ENCODE peak calls at places on chromosomes 12 and 14, in nine cellular contexts. C, U, D, E, Q, L, H, S and Y are unnamed samples.

GRCh38 chr12:122022393-122023338 is 982 bp downstream of the BCL7A start:
- DNase-seq in Q (peak; percentile 57), S (peak; percentile 29), U (peak; percentile 26), E (no peak), C (peak; percentile 15), H (peak; percentile 48), D (no peak), L (peak; percentile 50), Y (no peak)

GRCh38 chr12:30792648-30793499 is 38.1 kb upstream of the CAPRIN2 start:
- DNase-seq in D (no peak), U (peak; percentile 75), Q (no peak), C (no peak), L (no peak), H (peak; percentile 62), E (no peak), S (no peak), Y (no peak)

GRCh38 chr12:16165506-16165905 is 112.0 kb downstream of the SLC15A5 start:
- DNase-seq in E (peak; percentile 13), L (peak; percentile 39), S (peak; percentile 16), C (peak; percentile 63), Q (peak; percentile 40), H (peak; percentile 54), U (peak; percentile 61), D (no peak), Y (no peak)

GRCh38 chr14:39097159-39097558 is 5.9 kb downstream of the SEC23A start:
- DNase-seq in U (no peak), Q (no peak), H (peak; percentile 36), C (no peak), E (no peak), D (no peak), S (no peak), L (no peak), Y (no peak)

GRCh38 chr12:122422769-122423257 is 344 bp upstream of the CLIP1 start:
- DNase-seq in S (peak; percentile 59), L (peak; percentile 57), C (peak; percentile 56), Q (no peak), H (peak; percentile 81), U (no peak), D (peak; percentile 7), E (peak; percentile 68), Y (peak; percentile 56)

GRCh38 chr12:124621296-124621660 is 53.9 kb upstream of the NCOR2 start:
- DNase-seq in S (no peak), C (no peak), L (peak; percentile 70), Q (no peak), U (no peak), H (no peak), D (no peak), E (no peak), Y (no peak)

GRCh38 chr14:54503476-54503875 is 6.2 kb upstream of the CGRRF1 start:
- DNase-seq in D (no peak), C (peak; percentile 35), L (no peak), E (peak; percentile 21), Q (no peak), S (no peak), U (no peak), H (peak; percentile 66), Y (no peak)

GRCh38 chr12:101566318-101566717 is 28.5 kb upstream of the MYBPC1 start:
- DNase-seq in C (no peak), Q (no peak), U (peak; percentile 25), H (no peak), L (peak; percentile 83), D (no peak), E (peak; percentile 36), S (no peak), Y (no peak)

GRCh38 chr12:12983420-12984035 is 16.5 kb downstream of the HEBP1 start:
- DNase-seq in L (no peak), C (peak; percentile 54), Q (peak; percentile 50), H (peak; percentile 72), S (peak; percentile 56), D (no peak), U (peak; percentile 62), E (no peak), Y (no peak)

GRCh38 chr12:130761537-130762318 is 45.6 kb upstream of the RIMBP2 start:
- DNase-seq in C (peak; percentile 69), H (peak; percentile 57), L (peak; percentile 80), D (peak; percentile 31), Q (peak; percentile 59), S (peak; percentile 19), U (peak; percentile 27), E (peak; percentile 78), Y (no peak)

GRCh38 chr12:52014567-52015392 is 8.0 kb downstream of the TAMALIN start:
- DNase-seq in S (no peak), L (peak; percentile 70), H (no peak), C (no peak), D (no peak), Q (no peak), E (no peak), U (no peak), Y (no peak)

GRCh38 chr12:40107803-40108620 is 2.1 kb upstream of the SLC2A13 start:
- DNase-seq in E (no peak), H (no peak), Q (no peak), C (no peak), U (no peak), L (no peak), S (no peak), D (no peak), Y (no peak)

GRCh38 chr14:104405566-104406226 is 173.9 kb upstream of the C14orf180 start:
- DNase-seq in L (peak; percentile 20), H (no peak), E (no peak), U (no peak), Q (no peak), D (no peak), C (no peak), S (no peak), Y (peak; percentile 25)

GRCh38 chr14:98903371-98903770 is 368.6 kb downstream of the BCL11B start:
- DNase-seq in D (no peak), U (peak; percentile 7), E (no peak), L (no peak), H (no peak), S (no peak), C (no peak), Q (no peak), Y (no peak)